ENCODE peak calls at places on chromosomes 3 and 15, in five cellular contexts. Y, V, Q, W and E are unnamed samples.

GRCh38 chr3:14265246-14265962 is 86.8 kb downstream of the LSM3 start:
- DNase-seq in Q (no peak), V (no peak), W (no peak), Y (peak), E (no peak)

GRCh38 chr15:38252481-38253311 is at the start of gene SPRED1:
- DNase-seq in V (peak), Q (peak), Y (peak), W (peak), E (peak)

GRCh38 chr15:76062282-76062681 is 2.5 kb downstream of the TMEM266 start:
- DNase-seq in Q (no peak), Y (no peak), V (no peak), W (no peak), E (no peak)

GRCh38 chr3:155382396-155383042 is 89.0 kb upstream of the STRIT1 start:
- DNase-seq in V (no peak), W (peak), Y (peak), Q (peak), E (no peak)

GRCh38 chr15:99385865-99386264 is 134.6 kb downstream of the LRRC28 start:
- DNase-seq in W (peak), Q (peak), Y (peak), V (no peak), E (no peak)

GRCh38 chr3:138914870-138915502 is 32.0 kb downstream of the FOXL2 start:
- DNase-seq in Q (no peak), W (no peak), Y (no peak), V (no peak), E (no peak)

GRCh38 chr3:46579756-46580286 is 13.7 kb upstream of the LRRC2 start:
- DNase-seq in W (no peak), Y (no peak), Q (no peak), V (no peak), E (no peak)

GRCh38 chr15:99954361-99955180 is 221.3 kb upstream of the LYSMD4 start:
- DNase-seq in Y (peak), W (no peak), Q (peak), V (no peak), E (no peak)

GRCh38 chr15:90583471-90584252 is 53.9 kb downstream of the CRTC3 start:
- DNase-seq in Y (no peak), W (no peak), Q (no peak), V (no peak), E (peak)

GRCh38 chr3:155018621-155019330 is 61.3 kb upstream of the MME start:
- DNase-seq in V (no peak), Y (no peak), Q (no peak), W (no peak), E (no peak)

GRCh38 chr15:63264685-63265302 is 12.6 kb upstream of the APH1B start:
- DNase-seq in Q (no peak), V (no peak), W (no peak), Y (peak), E (no peak)

GRCh38 chr15:48963524-48964113 is at the start of gene SHC4:
- DNase-seq in W (peak), Y (peak), V (no peak), Q (peak), E (no peak)

GRCh38 chr3:31240013-31240412 is 292.7 kb upstream of the STT3B start:
- DNase-seq in W (no peak), Q (no peak), V (no peak), Y (no peak), E (no peak)

GRCh38 chr3:25906132-25906906 is 116.4 kb downstream of the OXSM start:
- DNase-seq in Y (no peak), Q (no peak), W (no peak), V (no peak), E (no peak)

GRCh38 chr3:8869613-8870012 is 93.7 kb downstream of the RAD18 start:
- DNase-seq in Y (peak), V (no peak), Q (peak), W (no peak), E (no peak)

GRCh38 chr3:138113309-138113708 is 2.1 kb downstream of the DZIP1L start:
- DNase-seq in V (no peak), Q (no peak), W (no peak), Y (peak), E (no peak)

GRCh38 chr3:2544212-2544611 is 445.5 kb downstream of the CNTN4 start:
- DNase-seq in Q (no peak), W (no peak), V (no peak), Y (no peak), E (no peak)

GRCh38 chr3:144516029-144516428 is 544.4 kb downstream of the DIPK2A start:
- DNase-seq in Y (peak), W (no peak), V (no peak), Q (no peak), E (no peak)

GRCh38 chr3:76405196-76405595 is 619.8 kb upstream of the ZNF717 start:
- DNase-seq in W (no peak), V (no peak), Y (peak), Q (no peak), E (no peak)

GRCh38 chr15:29534378-29534777 is 264.8 kb upstream of the NSMCE3 start:
- DNase-seq in Y (peak), Q (no peak), W (no peak), V (no peak), E (no peak)